ENCODE peak calls at places on chromosomes 12 and 14, in seven cellular contexts. Z is anterior cingulate cortex, T is midbrain, F is adipocyte, P is Panc1, M is MV-4-11, V is HCT116. R is an unnamed sample.

GRCh38 chr12:70110085-70110484 is 133.1 kb upstream of the CNOT2 start:
- DNase-seq in Z (no peak), T (no peak), F (no peak), P (no peak), M (no peak), V (no peak), R (no peak)

GRCh38 chr12:19997996-19998395 is 370.3 kb upstream of the PDE3A start:
- DNase-seq in Z (no peak), T (no peak), F (peak), P (no peak), M (no peak), V (no peak), R (no peak)

GRCh38 chr12:18556081-18556645 is 181.6 kb downstream of the PLCZ1 start:
- DNase-seq in Z (no peak), T (no peak), F (no peak), P (no peak), M (no peak), V (no peak), R (no peak)

GRCh38 chr14:86404425-86404824 is 874.5 kb downstream of the FLRT2 start:
- DNase-seq in Z (no peak), T (no peak), F (peak), P (no peak), M (no peak), V (no peak), R (no peak)

GRCh38 chr14:32366995-32367394 is 37.9 kb downstream of the AKAP6 start:
- DNase-seq in Z (no peak), T (peak), F (peak), P (no peak), M (no peak), V (no peak), R (no peak)

GRCh38 chr14:105376521-105377440 is 21.6 kb upstream of the TEX22 start:
- DNase-seq in Z (no peak), T (no peak), F (no peak), P (no peak), M (no peak), V (no peak), R (no peak)

GRCh38 chr12:81835783-81836182 is 76.6 kb upstream of the PPFIA2 start:
- DNase-seq in Z (no peak), T (no peak), F (no peak), P (no peak), M (no peak), V (no peak), R (no peak)

GRCh38 chr14:92635031-92635430 is 113.4 kb downstream of the LGMN start:
- DNase-seq in Z (no peak), T (no peak), F (no peak), P (no peak), M (no peak), V (no peak), R (no peak)

GRCh38 chr12:115320967-115321366 is 637.0 kb upstream of the TBX3 start:
- DNase-seq in Z (no peak), T (no peak), F (no peak), P (no peak), M (no peak), V (no peak), R (no peak)

GRCh38 chr12:57148469-57149308 is 1.3 kb upstream of the LRP1-AS start:
- DNase-seq in Z (no peak), T (peak), F (peak), P (no peak), M (peak), V (no peak), R (no peak)

GRCh38 chr12:131195796-131196195 is 242.1 kb downstream of the ADGRD1 start:
- DNase-seq in Z (no peak), T (no peak), F (no peak), P (no peak), M (no peak), V (no peak), R (no peak)

GRCh38 chr12:89401433-89402086 is 49.3 kb upstream of the DUSP6 start:
- DNase-seq in Z (no peak), T (no peak), F (no peak), P (no peak), M (no peak), V (no peak), R (no peak)

GRCh38 chr14:84969501-84969900 is 560.4 kb upstream of the FLRT2 start:
- DNase-seq in Z (no peak), T (no peak), F (no peak), P (no peak), M (no peak), V (no peak), R (no peak)

GRCh38 chr12:120090211-120090610 is 26.3 kb downstream of the RAB35 start:
- DNase-seq in Z (no peak), T (no peak), F (no peak), P (no peak), M (no peak), V (no peak), R (no peak)

GRCh38 chr12:104342635-104343249 is 39.2 kb downstream of the EID3 start:
- DNase-seq in Z (no peak), T (no peak), F (no peak), P (no peak), M (no peak), V (no peak), R (no peak)

GRCh38 chr12:114746297-114747074 is 62.5 kb upstream of the TBX3 start:
- DNase-seq in Z (no peak), T (no peak), F (peak), P (no peak), M (peak), V (no peak), R (no peak)

GRCh38 chr12:53869500-53869899 is 69.1 kb upstream of the HOXC13 start:
- DNase-seq in Z (no peak), T (no peak), F (no peak), P (no peak), M (no peak), V (no peak), R (no peak)

GRCh38 chr12:52515927-52516831 is 4.0 kb downstream of the KRT5 start:
- DNase-seq in Z (no peak), T (no peak), F (peak), P (no peak), M (no peak), V (no peak), R (no peak)

GRCh38 chr14:50447491-50447890 is 50.8 kb upstream of the CDKL1 start:
- DNase-seq in Z (no peak), T (no peak), F (peak), P (no peak), M (no peak), V (peak), R (no peak)

GRCh38 chr12:123550700-123551099 is 17.2 kb upstream of the RILPL1 start:
- DNase-seq in Z (no peak), T (no peak), F (no peak), P (no peak), M (no peak), V (no peak), R (no peak)

GRCh38 chr14:55277972-55278740 is 6.9 kb downstream of the FBXO34 start:
- DNase-seq in Z (no peak), T (no peak), F (no peak), P (no peak), M (peak), V (no peak), R (no peak)

GRCh38 chr12:101968770-101969169 is 91.4 kb downstream of the DRAM1 start:
- DNase-seq in Z (no peak), T (no peak), F (no peak), P (no peak), M (no peak), V (no peak), R (no peak)

GRCh38 chr14:65664436-65664835 is 251.9 kb downstream of the FUT8 start:
- DNase-seq in Z (no peak), T (no peak), F (no peak), P (no peak), M (no peak), V (no peak), R (no peak)

GRCh38 chr12:123389560-123390351 is 5.8 kb downstream of the KMT5A start:
- DNase-seq in Z (no peak), T (no peak), F (peak), P (no peak), M (no peak), V (no peak), R (no peak)

GRCh38 chr12:68490476-68490875 is 120.2 kb upstream of the RAP1B start:
- DNase-seq in Z (no peak), T (no peak), F (no peak), P (no peak), M (no peak), V (no peak), R (no peak)

GRCh38 chr14:101808020-101808641 is 46.6 kb downstream of the PPP2R5C start:
- DNase-seq in Z (no peak), T (no peak), F (no peak), P (no peak), M (peak), V (no peak), R (no peak)